ENCODE peak calls at places on chromosomes 5 and 9, in five cellular contexts. Q is anterior cingulate cortex, X is left ventricle myocardium inferior, H is transverse colon, K is cardiac muscle cell. Z is an unnamed sample.

GRCh38 chr5:111234125-111234524 is 9.9 kb downstream of the CAMK4 start:
- DNase-seq in K (no peak), H (no peak), Q (no peak), X (no peak), Z (no peak)

GRCh38 chr5:139392678-139393496 is 2.0 kb downstream of the PROB1 start:
- DNase-seq in Q (no peak), H (peak; percentile 89), K (peak; percentile 66), X (peak; percentile 58), Z (peak; percentile 82)

GRCh38 chr5:107501965-107502691 is 168.6 kb downstream of the EFNA5 start:
- DNase-seq in X (no peak), Q (no peak), K (no peak), H (no peak), Z (no peak)

GRCh38 chr5:171351674-171352073 is 36.0 kb upstream of the NPM1 start:
- DNase-seq in H (no peak), Q (no peak), K (no peak), X (no peak), Z (no peak)

GRCh38 chr9:34417734-34418133 is 40.6 kb downstream of the FAM219A start:
- DNase-seq in Q (no peak), X (no peak), H (no peak), K (no peak), Z (no peak)

GRCh38 chr5:136374003-136374402 is 8.7 kb upstream of the TRPC7 start:
- DNase-seq in K (peak; percentile 31), Q (no peak), X (no peak), H (no peak), Z (no peak)

GRCh38 chr9:105359899-105360298 is 87.9 kb upstream of the FSD1L start:
- DNase-seq in H (no peak), K (no peak), Q (no peak), X (no peak), Z (no peak)

GRCh38 chr5:137838976-137839375 is 28.7 kb upstream of the MYOT start:
- DNase-seq in H (no peak), K (no peak), X (no peak), Q (no peak), Z (no peak)